ENCODE peak calls at places on chromosomes 3 and 15, in seven cellular contexts. One of them, this sample, is unnamed.

GRCh38 chr3:49998326-49998725 is 58.4 kb downstream of the RBM6 start:
- DNase-seq in AG10803: peak
- DNase-seq in GOT3: no peak
- DNase-seq in GM13976: no peak
- DNase-seq in left colon: no peak
- DNase-seq in A172: peak
- DNase-seq in stimulated activated CD4-positive, alpha-beta T cell treated with anti-CD3 and anti-CD28 coated beads, TNF-alpha, amount 100 ng/mL, for 4 hours: no peak
- DNase-seq in this sample: no peak

GRCh38 chr3:110752307-110752706 is 319.3 kb upstream of the NECTIN3 start:
- DNase-seq in GOT3: no peak
- DNase-seq in left colon: no peak
- DNase-seq in A172: no peak
- DNase-seq in GM13976: no peak
- DNase-seq in stimulated activated CD4-positive, alpha-beta T cell treated with anti-CD3 and anti-CD28 coated beads, TNF-alpha, amount 100 ng/mL, for 4 hours: no peak
- DNase-seq in AG10803: no peak
- DNase-seq in this sample: no peak

GRCh38 chr3:122942241-122942640 is 85.3 kb downstream of the SEMA5B start:
- DNase-seq in GM13976: no peak
- DNase-seq in stimulated activated CD4-positive, alpha-beta T cell treated with anti-CD3 and anti-CD28 coated beads, TNF-alpha, amount 100 ng/mL, for 4 hours: no peak
- DNase-seq in GOT3: no peak
- DNase-seq in A172: no peak
- DNase-seq in left colon: no peak
- DNase-seq in AG10803: no peak
- DNase-seq in this sample: no peak

GRCh38 chr3:18758047-18758704 is 333.0 kb upstream of the SATB1 start:
- DNase-seq in stimulated activated CD4-positive, alpha-beta T cell treated with anti-CD3 and anti-CD28 coated beads, TNF-alpha, amount 100 ng/mL, for 4 hours: no peak
- DNase-seq in GM13976: peak
- DNase-seq in A172: peak
- DNase-seq in GOT3: no peak
- DNase-seq in left colon: no peak
- DNase-seq in AG10803: no peak
- DNase-seq in this sample: peak

GRCh38 chr3:87448559-87448958 is 172.2 kb upstream of the POU1F1 start:
- DNase-seq in GOT3: no peak
- DNase-seq in left colon: no peak
- DNase-seq in AG10803: no peak
- DNase-seq in A172: no peak
- DNase-seq in stimulated activated CD4-positive, alpha-beta T cell treated with anti-CD3 and anti-CD28 coated beads, TNF-alpha, amount 100 ng/mL, for 4 hours: no peak
- DNase-seq in GM13976: no peak
- DNase-seq in this sample: no peak

GRCh38 chr3:17412950-17413530 is 329.4 kb downstream of the TBC1D5 start:
- DNase-seq in stimulated activated CD4-positive, alpha-beta T cell treated with anti-CD3 and anti-CD28 coated beads, TNF-alpha, amount 100 ng/mL, for 4 hours: no peak
- DNase-seq in GOT3: no peak
- DNase-seq in left colon: no peak
- DNase-seq in GM13976: peak
- DNase-seq in A172: peak
- DNase-seq in AG10803: peak
- DNase-seq in this sample: peak

GRCh38 chr3:143331336-143331735 is 211.8 kb downstream of the CHST2 start:
- DNase-seq in AG10803: peak
- DNase-seq in GM13976: no peak
- DNase-seq in GOT3: no peak
- DNase-seq in stimulated activated CD4-positive, alpha-beta T cell treated with anti-CD3 and anti-CD28 coated beads, TNF-alpha, amount 100 ng/mL, for 4 hours: no peak
- DNase-seq in left colon: no peak
- DNase-seq in A172: no peak
- DNase-seq in this sample: no peak

GRCh38 chr15:59180946-59181345 is 25.7 kb upstream of the LDHAL6B start:
- DNase-seq in GOT3: no peak
- DNase-seq in stimulated activated CD4-positive, alpha-beta T cell treated with anti-CD3 and anti-CD28 coated beads, TNF-alpha, amount 100 ng/mL, for 4 hours: no peak
- DNase-seq in left colon: no peak
- DNase-seq in GM13976: no peak
- DNase-seq in A172: no peak
- DNase-seq in AG10803: peak
- DNase-seq in this sample: peak

GRCh38 chr15:94414921-94415320 is 183.6 kb downstream of the MCTP2 start:
- DNase-seq in A172: no peak
- DNase-seq in left colon: no peak
- DNase-seq in GOT3: no peak
- DNase-seq in GM13976: no peak
- DNase-seq in AG10803: no peak
- DNase-seq in stimulated activated CD4-positive, alpha-beta T cell treated with anti-CD3 and anti-CD28 coated beads, TNF-alpha, amount 100 ng/mL, for 4 hours: no peak
- DNase-seq in this sample: no peak

GRCh38 chr3:127629462-127630403 is 748 bp downstream of the PODXL2 start:
- DNase-seq in stimulated activated CD4-positive, alpha-beta T cell treated with anti-CD3 and anti-CD28 coated beads, TNF-alpha, amount 100 ng/mL, for 4 hours: peak
- DNase-seq in A172: no peak
- DNase-seq in left colon: peak
- DNase-seq in GM13976: no peak
- DNase-seq in GOT3: no peak
- DNase-seq in AG10803: no peak
- DNase-seq in this sample: no peak

GRCh38 chr3:141746962-141747361 is 8.9 kb downstream of the RNF7 start:
- DNase-seq in left colon: no peak
- DNase-seq in GOT3: no peak
- DNase-seq in stimulated activated CD4-positive, alpha-beta T cell treated with anti-CD3 and anti-CD28 coated beads, TNF-alpha, amount 100 ng/mL, for 4 hours: no peak
- DNase-seq in A172: no peak
- DNase-seq in AG10803: no peak
- DNase-seq in GM13976: no peak
- DNase-seq in this sample: no peak

GRCh38 chr15:64651573-64652260 is 123.7 kb downstream of the RBPMS2 start:
- DNase-seq in AG10803: no peak
- DNase-seq in stimulated activated CD4-positive, alpha-beta T cell treated with anti-CD3 and anti-CD28 coated beads, TNF-alpha, amount 100 ng/mL, for 4 hours: peak
- DNase-seq in GOT3: no peak
- DNase-seq in A172: no peak
- DNase-seq in left colon: no peak
- DNase-seq in GM13976: peak
- DNase-seq in this sample: no peak

GRCh38 chr15:64009798-64010241 is 36.5 kb downstream of the DAPK2 start:
- DNase-seq in left colon: no peak
- DNase-seq in stimulated activated CD4-positive, alpha-beta T cell treated with anti-CD3 and anti-CD28 coated beads, TNF-alpha, amount 100 ng/mL, for 4 hours: peak
- DNase-seq in GM13976: no peak
- DNase-seq in GOT3: no peak
- DNase-seq in AG10803: peak
- DNase-seq in A172: no peak
- DNase-seq in this sample: peak

GRCh38 chr3:122392868-122393844 is 9.2 kb downstream of the FAM162A start:
- DNase-seq in GOT3: no peak
- DNase-seq in AG10803: peak
- DNase-seq in GM13976: peak
- DNase-seq in left colon: no peak
- DNase-seq in A172: peak
- DNase-seq in stimulated activated CD4-positive, alpha-beta T cell treated with anti-CD3 and anti-CD28 coated beads, TNF-alpha, amount 100 ng/mL, for 4 hours: no peak
- DNase-seq in this sample: peak

GRCh38 chr15:71375934-71376333 is 260.7 kb downstream of the THSD4 start:
- DNase-seq in stimulated activated CD4-positive, alpha-beta T cell treated with anti-CD3 and anti-CD28 coated beads, TNF-alpha, amount 100 ng/mL, for 4 hours: no peak
- DNase-seq in GOT3: no peak
- DNase-seq in left colon: no peak
- DNase-seq in A172: no peak
- DNase-seq in GM13976: no peak
- DNase-seq in AG10803: no peak
- DNase-seq in this sample: no peak

GRCh38 chr3:129486057-129487035 is 42.1 kb upstream of the RHO start:
- DNase-seq in stimulated activated CD4-positive, alpha-beta T cell treated with anti-CD3 and anti-CD28 coated beads, TNF-alpha, amount 100 ng/mL, for 4 hours: no peak
- DNase-seq in left colon: no peak
- DNase-seq in AG10803: peak
- DNase-seq in A172: peak
- DNase-seq in GM13976: peak
- DNase-seq in GOT3: no peak
- DNase-seq in this sample: peak

GRCh38 chr3:182766108-182766507 is 27.2 kb upstream of the ATP11B start:
- DNase-seq in GOT3: no peak
- DNase-seq in GM13976: no peak
- DNase-seq in left colon: no peak
- DNase-seq in stimulated activated CD4-positive, alpha-beta T cell treated with anti-CD3 and anti-CD28 coated beads, TNF-alpha, amount 100 ng/mL, for 4 hours: no peak
- DNase-seq in A172: no peak
- DNase-seq in AG10803: no peak
- DNase-seq in this sample: no peak

GRCh38 chr15:74196175-74196574 is 6.4 kb downstream of the STRA6 start:
- DNase-seq in GM13976: no peak
- DNase-seq in A172: peak
- DNase-seq in stimulated activated CD4-positive, alpha-beta T cell treated with anti-CD3 and anti-CD28 coated beads, TNF-alpha, amount 100 ng/mL, for 4 hours: no peak
- DNase-seq in AG10803: peak
- DNase-seq in left colon: peak
- DNase-seq in GOT3: peak
- DNase-seq in this sample: peak

GRCh38 chr15:81752149-81752942 is 293.5 kb downstream of the MEX3B start:
- DNase-seq in GM13976: no peak
- DNase-seq in GOT3: no peak
- DNase-seq in A172: no peak
- DNase-seq in AG10803: peak
- DNase-seq in left colon: peak
- DNase-seq in stimulated activated CD4-positive, alpha-beta T cell treated with anti-CD3 and anti-CD28 coated beads, TNF-alpha, amount 100 ng/mL, for 4 hours: no peak
- DNase-seq in this sample: peak

GRCh38 chr3:106717178-106717780 is 660.0 kb upstream of the CCDC54 start:
- DNase-seq in left colon: no peak
- DNase-seq in AG10803: no peak
- DNase-seq in GOT3: no peak
- DNase-seq in GM13976: no peak
- DNase-seq in A172: no peak
- DNase-seq in stimulated activated CD4-positive, alpha-beta T cell treated with anti-CD3 and anti-CD28 coated beads, TNF-alpha, amount 100 ng/mL, for 4 hours: no peak
- DNase-seq in this sample: no peak

GRCh38 chr3:146177072-146177936 is 16.3 kb upstream of the PLOD2 start:
- DNase-seq in AG10803: peak
- DNase-seq in stimulated activated CD4-positive, alpha-beta T cell treated with anti-CD3 and anti-CD28 coated beads, TNF-alpha, amount 100 ng/mL, for 4 hours: no peak
- DNase-seq in GOT3: peak
- DNase-seq in A172: no peak
- DNase-seq in GM13976: no peak
- DNase-seq in left colon: no peak
- DNase-seq in this sample: no peak

GRCh38 chr15:60644903-60645302 is 166.0 kb upstream of the ICE2 start:
- DNase-seq in GOT3: no peak
- DNase-seq in A172: no peak
- DNase-seq in left colon: no peak
- DNase-seq in AG10803: no peak
- DNase-seq in GM13976: no peak
- DNase-seq in stimulated activated CD4-positive, alpha-beta T cell treated with anti-CD3 and anti-CD28 coated beads, TNF-alpha, amount 100 ng/mL, for 4 hours: no peak
- DNase-seq in this sample: no peak

GRCh38 chr15:94015324-94015723 is 216.0 kb upstream of the MCTP2 start:
- DNase-seq in GM13976: no peak
- DNase-seq in A172: no peak
- DNase-seq in left colon: no peak
- DNase-seq in stimulated activated CD4-positive, alpha-beta T cell treated with anti-CD3 and anti-CD28 coated beads, TNF-alpha, amount 100 ng/mL, for 4 hours: no peak
- DNase-seq in AG10803: no peak
- DNase-seq in GOT3: no peak
- DNase-seq in this sample: no peak

GRCh38 chr15:24862726-24863521 is 91.9 kb upstream of the SNRPN start:
- DNase-seq in GM13976: no peak
- DNase-seq in AG10803: no peak
- DNase-seq in A172: no peak
- DNase-seq in GOT3: no peak
- DNase-seq in left colon: no peak
- DNase-seq in stimulated activated CD4-positive, alpha-beta T cell treated with anti-CD3 and anti-CD28 coated beads, TNF-alpha, amount 100 ng/mL, for 4 hours: no peak
- DNase-seq in this sample: no peak

GRCh38 chr15:77173487-77173886 is 102.6 kb upstream of the TSPAN3 start:
- DNase-seq in GM13976: no peak
- DNase-seq in GOT3: no peak
- DNase-seq in left colon: no peak
- DNase-seq in AG10803: no peak
- DNase-seq in stimulated activated CD4-positive, alpha-beta T cell treated with anti-CD3 and anti-CD28 coated beads, TNF-alpha, amount 100 ng/mL, for 4 hours: no peak
- DNase-seq in A172: no peak
- DNase-seq in this sample: no peak

GRCh38 chr15:77901251-77901881 is 176.1 kb downstream of the TBC1D2B start:
- DNase-seq in stimulated activated CD4-positive, alpha-beta T cell treated with anti-CD3 and anti-CD28 coated beads, TNF-alpha, amount 100 ng/mL, for 4 hours: no peak
- DNase-seq in A172: no peak
- DNase-seq in left colon: no peak
- DNase-seq in AG10803: no peak
- DNase-seq in GOT3: no peak
- DNase-seq in GM13976: no peak
- DNase-seq in this sample: no peak

GRCh38 chr3:79885407-79885806 is 117.6 kb upstream of the ROBO1 start:
- DNase-seq in GM13976: no peak
- DNase-seq in A172: no peak
- DNase-seq in left colon: no peak
- DNase-seq in stimulated activated CD4-positive, alpha-beta T cell treated with anti-CD3 and anti-CD28 coated beads, TNF-alpha, amount 100 ng/mL, for 4 hours: no peak
- DNase-seq in AG10803: no peak
- DNase-seq in GOT3: no peak
- DNase-seq in this sample: no peak

GRCh38 chr3:54146383-54147239 is 24.3 kb downstream of the CACNA2D3 start:
- DNase-seq in GM13976: peak
- DNase-seq in A172: peak
- DNase-seq in stimulated activated CD4-positive, alpha-beta T cell treated with anti-CD3 and anti-CD28 coated beads, TNF-alpha, amount 100 ng/mL, for 4 hours: no peak
- DNase-seq in AG10803: peak
- DNase-seq in left colon: peak
- DNase-seq in GOT3: no peak
- DNase-seq in this sample: peak

GRCh38 chr15:82890338-82891024 is 62.0 kb downstream of the HOMER2 start:
- DNase-seq in stimulated activated CD4-positive, alpha-beta T cell treated with anti-CD3 and anti-CD28 coated beads, TNF-alpha, amount 100 ng/mL, for 4 hours: no peak
- DNase-seq in A172: no peak
- DNase-seq in GOT3: no peak
- DNase-seq in AG10803: peak
- DNase-seq in GM13976: no peak
- DNase-seq in left colon: no peak
- DNase-seq in this sample: no peak

GRCh38 chr3:69558912-69559311 is 173.0 kb upstream of the FRMD4B start:
- DNase-seq in GM13976: no peak
- DNase-seq in left colon: no peak
- DNase-seq in GOT3: no peak
- DNase-seq in stimulated activated CD4-positive, alpha-beta T cell treated with anti-CD3 and anti-CD28 coated beads, TNF-alpha, amount 100 ng/mL, for 4 hours: no peak
- DNase-seq in AG10803: peak
- DNase-seq in A172: no peak
- DNase-seq in this sample: no peak

GRCh38 chr15:85763157-85763556 is 31.6 kb downstream of the KLHL25 start:
- DNase-seq in GOT3: no peak
- DNase-seq in AG10803: no peak
- DNase-seq in stimulated activated CD4-positive, alpha-beta T cell treated with anti-CD3 and anti-CD28 coated beads, TNF-alpha, amount 100 ng/mL, for 4 hours: no peak
- DNase-seq in left colon: no peak
- DNase-seq in GM13976: no peak
- DNase-seq in A172: peak
- DNase-seq in this sample: no peak

GRCh38 chr3:74121761-74122160 is 492.7 kb downstream of the CNTN3 start:
- DNase-seq in GOT3: no peak
- DNase-seq in GM13976: no peak
- DNase-seq in AG10803: no peak
- DNase-seq in stimulated activated CD4-positive, alpha-beta T cell treated with anti-CD3 and anti-CD28 coated beads, TNF-alpha, amount 100 ng/mL, for 4 hours: no peak
- DNase-seq in left colon: no peak
- DNase-seq in A172: no peak
- DNase-seq in this sample: no peak

GRCh38 chr3:63864008-63864871 is 573 bp downstream of the ATXN7 start:
- DNase-seq in A172: peak
- DNase-seq in left colon: peak
- DNase-seq in GM13976: peak
- DNase-seq in stimulated activated CD4-positive, alpha-beta T cell treated with anti-CD3 and anti-CD28 coated beads, TNF-alpha, amount 100 ng/mL, for 4 hours: no peak
- DNase-seq in AG10803: no peak
- DNase-seq in GOT3: no peak
- DNase-seq in this sample: peak

GRCh38 chr3:40325465-40325864 is 16.0 kb downstream of the EIF1B start:
- DNase-seq in GM13976: no peak
- DNase-seq in left colon: no peak
- DNase-seq in GOT3: no peak
- DNase-seq in stimulated activated CD4-positive, alpha-beta T cell treated with anti-CD3 and anti-CD28 coated beads, TNF-alpha, amount 100 ng/mL, for 4 hours: no peak
- DNase-seq in AG10803: no peak
- DNase-seq in A172: no peak
- DNase-seq in this sample: no peak

GRCh38 chr3:104514371-104514770 is 852.3 kb upstream of the ALCAM start:
- DNase-seq in left colon: no peak
- DNase-seq in A172: no peak
- DNase-seq in stimulated activated CD4-positive, alpha-beta T cell treated with anti-CD3 and anti-CD28 coated beads, TNF-alpha, amount 100 ng/mL, for 4 hours: no peak
- DNase-seq in GM13976: no peak
- DNase-seq in GOT3: no peak
- DNase-seq in AG10803: no peak
- DNase-seq in this sample: no peak

GRCh38 chr3:127442551-127442950 is 148.0 kb downstream of the TPRA1 start:
- DNase-seq in AG10803: no peak
- DNase-seq in A172: no peak
- DNase-seq in stimulated activated CD4-positive, alpha-beta T cell treated with anti-CD3 and anti-CD28 coated beads, TNF-alpha, amount 100 ng/mL, for 4 hours: no peak
- DNase-seq in GOT3: no peak
- DNase-seq in GM13976: no peak
- DNase-seq in left colon: no peak
- DNase-seq in this sample: no peak

GRCh38 chr15:99961011-99961441 is 227.8 kb upstream of the LYSMD4 start:
- DNase-seq in A172: no peak
- DNase-seq in stimulated activated CD4-positive, alpha-beta T cell treated with anti-CD3 and anti-CD28 coated beads, TNF-alpha, amount 100 ng/mL, for 4 hours: no peak
- DNase-seq in GM13976: peak
- DNase-seq in AG10803: no peak
- DNase-seq in left colon: peak
- DNase-seq in GOT3: no peak
- DNase-seq in this sample: peak

GRCh38 chr15:65233651-65234050 is 22.4 kb upstream of the CILP start:
- DNase-seq in GOT3: no peak
- DNase-seq in GM13976: no peak
- DNase-seq in left colon: no peak
- DNase-seq in AG10803: no peak
- DNase-seq in A172: no peak
- DNase-seq in stimulated activated CD4-positive, alpha-beta T cell treated with anti-CD3 and anti-CD28 coated beads, TNF-alpha, amount 100 ng/mL, for 4 hours: no peak
- DNase-seq in this sample: no peak

This sample was measured in GM03348.